ENCODE peak calls at places on chromosomes 11 and 22, in seven cellular contexts. One of them, this sample, is unnamed.

GRCh38 chr11:129828301-129828836 is 12.7 kb downstream of the TMEM45B start:
- DNase-seq in GM23338: no peak
- DNase-seq in NCI-H1092: peak; percentile 19
- DNase-seq in GM12891: no peak
- DNase-seq in activated CD8-positive, alpha-beta T cell treated with anti-CD3 and anti-CD28 coated beads, Interleukin-2, amount 10 ng/mL, durations not matched to agents 7 days and 5 days: no peak
- DNase-seq in posterior cingulate gyrus: no peak
- DNase-seq in HS-5: no peak
- DNase-seq in this sample: no peak

GRCh38 chr11:3220101-3220500 is 1.5 kb upstream of the MRGPRG start:
- DNase-seq in activated CD8-positive, alpha-beta T cell treated with anti-CD3 and anti-CD28 coated beads, Interleukin-2, amount 10 ng/mL, durations not matched to agents 7 days and 5 days: no peak
- DNase-seq in HS-5: no peak
- DNase-seq in posterior cingulate gyrus: no peak
- DNase-seq in NCI-H1092: no peak
- DNase-seq in GM12891: no peak
- DNase-seq in GM23338: no peak
- DNase-seq in this sample: no peak

GRCh38 chr22:35604671-35605457 is 12.3 kb downstream of the MB start:
- DNase-seq in GM23338: no peak
- DNase-seq in activated CD8-positive, alpha-beta T cell treated with anti-CD3 and anti-CD28 coated beads, Interleukin-2, amount 10 ng/mL, durations not matched to agents 7 days and 5 days: no peak
- DNase-seq in posterior cingulate gyrus: peak; percentile 69
- DNase-seq in HS-5: no peak
- DNase-seq in NCI-H1092: no peak
- DNase-seq in GM12891: no peak
- DNase-seq in this sample: no peak

GRCh38 chr11:17696741-17697140 is 22.6 kb upstream of the MYOD1 start:
- DNase-seq in GM23338: no peak
- DNase-seq in HS-5: no peak
- DNase-seq in NCI-H1092: no peak
- DNase-seq in activated CD8-positive, alpha-beta T cell treated with anti-CD3 and anti-CD28 coated beads, Interleukin-2, amount 10 ng/mL, durations not matched to agents 7 days and 5 days: no peak
- DNase-seq in posterior cingulate gyrus: no peak
- DNase-seq in GM12891: no peak
- DNase-seq in this sample: no peak

GRCh38 chr11:87232320-87232719 is 194.6 kb downstream of the TMEM135 start:
- DNase-seq in posterior cingulate gyrus: no peak
- DNase-seq in GM12891: no peak
- DNase-seq in HS-5: no peak
- DNase-seq in NCI-H1092: no peak
- DNase-seq in GM23338: no peak
- DNase-seq in activated CD8-positive, alpha-beta T cell treated with anti-CD3 and anti-CD28 coated beads, Interleukin-2, amount 10 ng/mL, durations not matched to agents 7 days and 5 days: no peak
- DNase-seq in this sample: no peak

GRCh38 chr11:84105148-84105547 is 819.0 kb upstream of the CCDC90B start:
- DNase-seq in HS-5: no peak
- DNase-seq in GM23338: no peak
- DNase-seq in activated CD8-positive, alpha-beta T cell treated with anti-CD3 and anti-CD28 coated beads, Interleukin-2, amount 10 ng/mL, durations not matched to agents 7 days and 5 days: no peak
- DNase-seq in GM12891: no peak
- DNase-seq in posterior cingulate gyrus: no peak
- DNase-seq in NCI-H1092: no peak
- DNase-seq in this sample: no peak

GRCh38 chr11:107859459-107860239 is 1.1 kb upstream of the SLC35F2 start:
- DNase-seq in HS-5: no peak
- DNase-seq in NCI-H1092: peak; percentile 16
- DNase-seq in GM23338: peak; percentile 53
- DNase-seq in GM12891: no peak
- DNase-seq in activated CD8-positive, alpha-beta T cell treated with anti-CD3 and anti-CD28 coated beads, Interleukin-2, amount 10 ng/mL, durations not matched to agents 7 days and 5 days: peak; percentile 40
- DNase-seq in posterior cingulate gyrus: no peak
- DNase-seq in this sample: no peak

GRCh38 chr11:86726118-86726748 is 53.8 kb upstream of the ME3 start:
- DNase-seq in GM23338: no peak
- DNase-seq in activated CD8-positive, alpha-beta T cell treated with anti-CD3 and anti-CD28 coated beads, Interleukin-2, amount 10 ng/mL, durations not matched to agents 7 days and 5 days: no peak
- DNase-seq in GM12891: no peak
- DNase-seq in HS-5: no peak
- DNase-seq in posterior cingulate gyrus: no peak
- DNase-seq in NCI-H1092: no peak
- DNase-seq in this sample: no peak

GRCh38 chr22:46663001-46663400 is 42.8 kb downstream of the GRAMD4 start:
- DNase-seq in HS-5: no peak
- DNase-seq in GM12891: no peak
- DNase-seq in posterior cingulate gyrus: no peak
- DNase-seq in NCI-H1092: no peak
- DNase-seq in GM23338: no peak
- DNase-seq in activated CD8-positive, alpha-beta T cell treated with anti-CD3 and anti-CD28 coated beads, Interleukin-2, amount 10 ng/mL, durations not matched to agents 7 days and 5 days: no peak
- DNase-seq in this sample: no peak

GRCh38 chr22:46653596-46653995 is 33.4 kb downstream of the GRAMD4 start:
- DNase-seq in GM23338: no peak
- DNase-seq in NCI-H1092: no peak
- DNase-seq in HS-5: no peak
- DNase-seq in GM12891: peak; percentile 60
- DNase-seq in activated CD8-positive, alpha-beta T cell treated with anti-CD3 and anti-CD28 coated beads, Interleukin-2, amount 10 ng/mL, durations not matched to agents 7 days and 5 days: no peak
- DNase-seq in posterior cingulate gyrus: no peak
- DNase-seq in this sample: no peak

GRCh38 chr11:92702771-92703170 is 266.7 kb upstream of the MTNR1B start:
- DNase-seq in GM12891: no peak
- DNase-seq in posterior cingulate gyrus: no peak
- DNase-seq in HS-5: peak; percentile 81
- DNase-seq in GM23338: no peak
- DNase-seq in NCI-H1092: no peak
- DNase-seq in activated CD8-positive, alpha-beta T cell treated with anti-CD3 and anti-CD28 coated beads, Interleukin-2, amount 10 ng/mL, durations not matched to agents 7 days and 5 days: no peak
- DNase-seq in this sample: no peak

GRCh38 chr11:93606721-93607120 is 54.8 kb upstream of the CEP295 start:
- DNase-seq in activated CD8-positive, alpha-beta T cell treated with anti-CD3 and anti-CD28 coated beads, Interleukin-2, amount 10 ng/mL, durations not matched to agents 7 days and 5 days: no peak
- DNase-seq in GM12891: no peak
- DNase-seq in GM23338: no peak
- DNase-seq in HS-5: no peak
- DNase-seq in posterior cingulate gyrus: no peak
- DNase-seq in NCI-H1092: no peak
- DNase-seq in this sample: no peak

GRCh38 chr11:64119748-64120147 is 46.2 kb downstream of the MACROD1 start:
- DNase-seq in HS-5: no peak
- DNase-seq in posterior cingulate gyrus: no peak
- DNase-seq in NCI-H1092: no peak
- DNase-seq in GM23338: no peak
- DNase-seq in activated CD8-positive, alpha-beta T cell treated with anti-CD3 and anti-CD28 coated beads, Interleukin-2, amount 10 ng/mL, durations not matched to agents 7 days and 5 days: no peak
- DNase-seq in GM12891: no peak
- DNase-seq in this sample: no peak

GRCh38 chr11:61828629-61829407 is 718 bp downstream of the FADS2 start:
- DNase-seq in activated CD8-positive, alpha-beta T cell treated with anti-CD3 and anti-CD28 coated beads, Interleukin-2, amount 10 ng/mL, durations not matched to agents 7 days and 5 days: peak; percentile 67
- DNase-seq in NCI-H1092: peak; percentile 42
- DNase-seq in HS-5: no peak
- DNase-seq in GM23338: peak; percentile 72
- DNase-seq in posterior cingulate gyrus: peak; percentile 92
- DNase-seq in GM12891: peak; percentile 61
- DNase-seq in this sample: no peak

GRCh38 chr22:32695451-32695891 is 106.0 kb upstream of the TIMP3 start:
- DNase-seq in GM23338: no peak
- DNase-seq in HS-5: peak; percentile 63
- DNase-seq in posterior cingulate gyrus: no peak
- DNase-seq in activated CD8-positive, alpha-beta T cell treated with anti-CD3 and anti-CD28 coated beads, Interleukin-2, amount 10 ng/mL, durations not matched to agents 7 days and 5 days: no peak
- DNase-seq in GM12891: no peak
- DNase-seq in NCI-H1092: no peak
- DNase-seq in this sample: no peak

This sample was measured in occipital lobe.